ENCODE peak calls at places on chromosome 2, in six cellular contexts. X, J, T, E, R and D are unnamed samples. For H3K9me3, the result is how much of the 10 kb centered on the place peaks cover.

GRCh38 chr2:65639156-65639876 is 206.9 kb upstream of the SPRED2 start:
- DNase-seq in X (no peak), E (no peak), T (no peak), R (no peak), J (no peak), D (no peak)

GRCh38 chr2:6986251-6986893 is 69.2 kb downstream of the RNF144A start:
- DNase-seq in J (no peak), X (peak), E (no peak), R (peak), T (no peak), D (no peak)

GRCh38 chr2:209771474-209772292 is at the start of gene UNC80:
- DNase-seq in X (peak), T (peak), E (no peak), J (peak), R (peak), D (no peak)

GRCh38 chr2:181955010-181955409 is 30.6 kb upstream of the PPP1R1C start:
- DNase-seq in E (no peak), J (no peak), X (no peak), T (no peak), R (peak), D (no peak)

GRCh38 chr2:64873472-64873924 is 115.7 kb upstream of the SLC1A4 start:
- DNase-seq in R (peak), E (no peak), X (peak), T (peak), J (peak), D (peak)

GRCh38 chr2:104402825-104403224 is 451.1 kb upstream of the POU3F3 start:
- DNase-seq in R (no peak), X (no peak), E (no peak), T (no peak), J (no peak), D (no peak)

GRCh38 chr2:27212626-27213471 is 781 bp upstream of the SLC5A6 start:
- DNase-seq in E (no peak), T (no peak), X (no peak), J (no peak), R (peak), D (peak)

GRCh38 chr2:74374509-74375205 is 5.5 kb downstream of the DCTN1 start:
- DNase-seq in R (peak), X (peak), T (peak), J (peak), E (peak), D (no peak)

GRCh38 chr2:143717532-143718168 is 588.4 kb downstream of the ARHGAP15 start:
- DNase-seq in J (no peak), T (no peak), X (no peak), R (no peak), E (no peak), D (no peak)

GRCh38 chr2:170739048-170739447 is 23.9 kb downstream of the SP5 start:
- DNase-seq in E (no peak), X (no peak), T (no peak), J (no peak), R (peak), D (no peak)

GRCh38 chr2:172134270-172134669 is 31.6 kb upstream of the DLX2 start:
- DNase-seq in E (no peak), R (no peak), T (no peak), X (no peak), J (no peak), D (no peak)

GRCh38 chr2:46296216-46296839 is 879 bp upstream of the EPAS1 start:
- DNase-seq in E (no peak), T (peak), X (peak), R (peak), J (peak), D (no peak)

GRCh38 chr2:71544919-71545571 is 91.7 kb downstream of the DYSF start:
- DNase-seq in X (no peak), T (no peak), R (no peak), E (no peak), J (no peak), D (no peak)

GRCh38 chr2:9263388-9263787 is 56.8 kb downstream of the ASAP2 start:
- DNase-seq in J (no peak), R (no peak), E (no peak), X (no peak), T (no peak), D (no peak)

GRCh38 chr2:23298551-23298950 is 86.4 kb upstream of the KLHL29 start:
- DNase-seq in X (no peak), R (no peak), E (no peak), J (no peak), T (no peak), D (no peak)

GRCh38 chr2:112954364-112954763 is 23.4 kb upstream of the IL36G start:
- DNase-seq in E (no peak), T (no peak), X (no peak), J (no peak), R (no peak), D (no peak)

GRCh38 chr2:118165595-118165994 is 77.3 kb downstream of the INSIG2 start:
- DNase-seq in X (no peak), J (no peak), R (no peak), T (no peak), E (no peak), D (no peak)

GRCh38 chr2:64568836-64569235 is 44.7 kb downstream of the AFTPH start:
- DNase-seq in E (no peak), J (no peak), X (no peak), R (no peak), T (no peak), D (no peak)

GRCh38 chr2:9578475-9579235 is 23.0 kb upstream of the ADAM17 start:
- DNase-seq in J (no peak), T (no peak), R (no peak), X (no peak), E (no peak), D (no peak)

GRCh38 chr2:98910349-98911125 is 25.5 kb downstream of the CRACDL start:
- DNase-seq in J (peak), X (no peak), T (no peak), E (no peak), R (no peak), D (no peak)

GRCh38 chr2:25842155-25842554 is 36.1 kb downstream of the ASXL2 start:
- DNase-seq in J (no peak), R (peak), T (no peak), X (no peak), E (no peak), D (no peak)

GRCh38 chr2:42909966-42910365 is 117.6 kb upstream of the HAAO start:
- DNase-seq in E (no peak), T (no peak), R (no peak), X (no peak), J (no peak), D (no peak)

GRCh38 chr2:20585710-20586378 is 65.1 kb downstream of the HS1BP3 start:
- DNase-seq in R (no peak), J (peak), T (no peak), X (no peak), E (no peak), D (no peak)

GRCh38 chr2:114040816-114041215 is 150.9 kb downstream of the ACTR3 start:
- DNase-seq in X (no peak), R (no peak), J (no peak), E (no peak), T (no peak), D (no peak)

GRCh38 chr2:186664644-186665043 is 29.2 kb upstream of the FAM171B start:
- DNase-seq in E (no peak), T (no peak), J (no peak), X (no peak), R (no peak), D (no peak)

GRCh38 chr2:70111752-70112591 is 24.7 kb downstream of the PCBP1 start:
- DNase-seq in X (no peak), R (no peak), J (peak), T (no peak), E (no peak), D (no peak)

GRCh38 chr2:176174850-176175728 is 13.4 kb upstream of the HOXD1 start:
- DNase-seq in E (no peak), R (no peak), T (no peak), J (no peak), X (no peak), D (no peak)

GRCh38 chr2:33518929-33519328 is 42.5 kb downstream of the RASGRP3 start:
- DNase-seq in J (no peak), E (no peak), R (peak), X (no peak), T (no peak), D (no peak)

GRCh38 chr2:79437416-79438281 is 75.2 kb upstream of the CTNNA2 start:
- DNase-seq in T (no peak), J (no peak), E (no peak), X (no peak), R (no peak), D (no peak)

GRCh38 chr2:199603748-199604291 is 146.1 kb upstream of the SATB2 start:
- DNase-seq in J (no peak), X (no peak), E (no peak), R (no peak), T (no peak), D (no peak)

GRCh38 chr2:122993592-122993991 is 1031.5 kb upstream of the CNTNAP5 start:
- DNase-seq in E (no peak), T (no peak), R (no peak), X (no peak), J (no peak), D (no peak)

GRCh38 chr2:143284087-143284675 is 155.0 kb downstream of the ARHGAP15 start:
- DNase-seq in X (no peak), E (no peak), T (no peak), J (peak), R (peak), D (no peak)

GRCh38 chr2:70932631-70933230 is 3.0 kb upstream of the ATP6V1B1 start:
- DNase-seq in X (no peak), E (no peak), J (no peak), R (no peak), T (no peak), D (no peak)

GRCh38 chr2:128449226-128450061 is 130.8 kb upstream of the HS6ST1 start:
- DNase-seq in J (no peak), T (no peak), X (peak), R (no peak), E (no peak), D (no peak)

GRCh38 chr2:225415809-225416208 is 16.3 kb downstream of the NYAP2 start:
- DNase-seq in X (no peak), R (no peak), E (no peak), J (no peak), T (no peak), D (no peak)

GRCh38 chr2:39119732-39120520 is 925 bp downstream of the SOS1 start:
- DNase-seq in T (peak), R (peak), E (no peak), X (peak), J (peak), D (peak)

GRCh38 chr2:163658556-163658955 is 77.3 kb downstream of the FIGN start:
- DNase-seq in R (no peak), J (no peak), X (no peak), E (no peak), T (no peak), D (no peak)

GRCh38 chr2:112493858-112494648 is 12.1 kb downstream of the TTL start:
- DNase-seq in J (no peak), E (no peak), R (peak), X (no peak), T (no peak), D (no peak)

GRCh38 chr2:119440501-119440870 is 8.8 kb downstream of the TMEM37 start:
- DNase-seq in J (no peak), T (no peak), X (no peak), R (no peak), E (no peak), D (no peak)

DNA sequence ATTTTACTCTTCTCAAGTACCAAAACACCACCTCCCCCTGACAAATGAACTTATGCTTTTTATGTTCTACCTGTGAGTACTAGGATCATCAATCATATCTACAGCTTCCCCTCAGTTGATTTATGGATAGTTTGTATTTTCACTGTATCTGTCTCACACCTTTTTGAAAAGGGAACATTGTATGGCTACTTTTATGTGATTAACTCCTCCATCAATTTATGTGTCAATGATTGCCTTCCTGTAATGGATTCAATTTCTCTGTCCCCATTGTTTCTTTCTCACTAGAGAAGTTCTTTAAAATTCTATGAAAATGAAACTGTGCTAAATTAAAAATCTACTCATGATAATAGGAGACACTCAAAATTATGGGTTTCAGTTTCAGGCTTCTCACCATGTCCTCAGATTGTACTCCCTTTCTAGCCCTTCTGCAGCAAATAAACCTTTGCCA is 935.0 kb downstream of the TRIB2 start:
- DNase-seq in R (no peak), E (no peak), T (no peak), J (no peak), X (no peak), D (no peak)
- H3K9me3 ChIP-seq in R (under half), E (under half), T (under half), J (under half), X (under half), D (under half)

DNA sequence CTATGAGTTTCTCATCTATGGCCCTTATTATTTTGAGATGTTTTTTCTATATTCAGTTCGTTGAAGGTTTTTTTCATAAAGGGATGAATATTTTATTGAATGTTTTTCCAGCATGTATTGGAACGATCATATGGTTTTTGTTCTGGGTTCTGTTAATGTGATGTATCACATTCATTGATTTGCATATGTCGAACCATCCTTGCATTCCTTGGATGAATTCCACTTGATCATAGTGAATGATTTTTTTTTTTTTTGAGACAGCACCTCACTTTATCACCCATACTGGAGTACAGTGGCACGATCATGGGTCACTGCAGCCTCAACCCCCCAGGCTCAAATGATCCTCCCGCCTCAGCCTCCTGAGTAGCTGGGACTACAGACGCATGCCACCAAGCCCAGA is 5.5 kb upstream of the NEMP2 start:
- DNase-seq in T (no peak), J (no peak), X (no peak), R (peak), E (no peak), D (no peak)
- H3K9me3 ChIP-seq in T (under half), J (under half), X (under half), R (under half), E (under half), D (under half)

GRCh38 chr2:100344433-100344832 is 22.1 kb upstream of the LONRF2 start:
- DNase-seq in E (no peak), R (no peak), X (peak), J (no peak), T (no peak), D (no peak)
- H3K9me3 ChIP-seq in E (under half), R (under half), X (under half), J (under half), T (under half), D (under half)

DNA sequence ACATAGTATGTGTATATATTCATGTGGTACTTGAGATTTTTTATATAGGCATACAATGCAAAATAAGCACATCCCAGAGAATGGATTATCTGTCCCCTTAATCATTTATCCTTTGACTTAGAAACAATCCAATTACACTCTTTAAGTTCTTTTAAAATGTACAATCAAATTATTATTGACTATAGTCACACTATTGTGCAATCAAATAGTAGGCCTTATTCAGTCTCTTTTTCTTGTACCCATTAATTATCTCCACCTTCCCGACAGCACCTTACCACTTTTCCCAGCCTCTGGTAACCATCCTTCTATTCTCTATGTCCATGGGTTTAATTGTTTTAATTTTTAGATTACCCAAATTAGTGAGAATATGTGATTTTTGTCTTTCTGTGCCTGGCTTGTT is 914.1 kb downstream of the CCDC85A start:
- DNase-seq in X (no peak), R (no peak), J (no peak), T (no peak), E (no peak), D (no peak)
- H3K9me3 ChIP-seq in X (under half), R (under half), J (half or more), T (under half), E (under half), D (under half)